ENCODE peak calls at places on chromosomes 11 and 22, in five cellular contexts. C is Caco-2, Q is bronchial epithelial cell, S is HCT116, U is kidney. T is an unnamed sample.

GRCh38 chr22:28171135-28171534 is 252.1 kb upstream of the PITPNB start:
- DNase-seq in S (no peak), U (no peak), Q (no peak), C (no peak), T (no peak)

GRCh38 chr11:128283445-128283844 is 303.9 kb downstream of the ETS1 start:
- DNase-seq in Q (no peak), U (no peak), S (no peak), C (no peak), T (no peak)

GRCh38 chr11:35418847-35419712 is at the start of gene SLC1A2:
- DNase-seq in C (no peak), S (no peak), U (no peak), Q (no peak), T (no peak)

GRCh38 chr11:69994810-69995209 is 83.3 kb upstream of the ANO1 start:
- DNase-seq in C (no peak), U (no peak), Q (no peak), S (no peak), T (no peak)

GRCh38 chr11:35066029-35066428 is 72.9 kb upstream of the CD44 start:
- DNase-seq in Q (no peak), C (no peak), U (no peak), S (no peak), T (no peak)

GRCh38 chr11:106131998-106132397 is 54.5 kb downstream of the AASDHPPT start:
- DNase-seq in Q (no peak), U (no peak), S (no peak), C (no peak), T (no peak)

GRCh38 chr11:26048271-26048670 is 283.7 kb upstream of the ANO3 start:
- DNase-seq in S (no peak), Q (no peak), U (no peak), C (no peak), T (no peak)

GRCh38 chr22:42437488-42438292 is 5.5 kb upstream of the NFAM1 start:
- DNase-seq in S (peak; percentile 51), Q (no peak), U (peak; percentile 96), C (peak; percentile 76), T (peak; percentile 40)

GRCh38 chr22:35191412-35191811 is 65.9 kb upstream of the HMGXB4 start:
- DNase-seq in U (no peak), S (peak; percentile 12), Q (peak; percentile 38), C (no peak), T (no peak)

GRCh38 chr22:31125521-31126117 is 2.9 kb downstream of the INPP5J start:
- DNase-seq in S (no peak), U (no peak), Q (no peak), C (no peak), T (no peak)

GRCh38 chr11:70730411-70730810 is 332.1 kb downstream of the CTTN start:
- DNase-seq in C (no peak), Q (no peak), U (peak; percentile 50), S (no peak), T (no peak)

DNA sequence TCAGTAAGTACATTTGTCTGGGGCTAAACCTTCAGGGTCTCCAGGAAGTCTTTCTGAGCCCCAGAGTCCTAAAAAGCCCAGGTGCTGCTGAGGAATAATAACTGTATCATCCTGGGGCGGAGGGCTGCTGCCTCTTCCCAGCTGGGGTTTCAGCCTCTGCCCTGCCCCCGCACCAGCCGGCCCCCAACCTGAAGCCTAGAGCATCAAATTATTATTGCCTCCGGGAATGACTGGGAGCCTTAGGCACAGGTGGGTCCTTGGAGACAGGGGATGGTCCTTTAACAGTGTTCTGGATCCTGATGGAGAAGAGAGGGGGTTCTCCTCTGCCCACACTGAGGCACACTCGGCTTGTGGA is 64.4 kb downstream of the BCR start:
- DNase-seq in U (no peak), C (no peak), Q (no peak), S (no peak), T (no peak)
- H3K4me3 ChIP-seq in U (no peak overlapping the region), C (no peak overlapping the region), Q (no peak overlapping the region), S (no peak overlapping the region), T (no peak overlapping the region)

GRCh38 chr11:115134886-115135285 is 369.3 kb downstream of the CADM1 start:
- DNase-seq in U (peak; percentile 25), Q (no peak), C (no peak), S (no peak), T (no peak)
- H3K4me3 ChIP-seq in U (no peak overlapping the region), Q (no peak overlapping the region), C (no peak overlapping the region), S (no peak overlapping the region), T (no peak overlapping the region)

GRCh38 chr11:33532257-33532656 is 168.4 kb downstream of the C11orf91 start:
- DNase-seq in U (no peak), S (no peak), Q (no peak), C (no peak), T (no peak)
- H3K4me3 ChIP-seq in U (no peak overlapping the region), S (no peak overlapping the region), Q (no peak overlapping the region), C (no peak overlapping the region), T (no peak overlapping the region)

DNA sequence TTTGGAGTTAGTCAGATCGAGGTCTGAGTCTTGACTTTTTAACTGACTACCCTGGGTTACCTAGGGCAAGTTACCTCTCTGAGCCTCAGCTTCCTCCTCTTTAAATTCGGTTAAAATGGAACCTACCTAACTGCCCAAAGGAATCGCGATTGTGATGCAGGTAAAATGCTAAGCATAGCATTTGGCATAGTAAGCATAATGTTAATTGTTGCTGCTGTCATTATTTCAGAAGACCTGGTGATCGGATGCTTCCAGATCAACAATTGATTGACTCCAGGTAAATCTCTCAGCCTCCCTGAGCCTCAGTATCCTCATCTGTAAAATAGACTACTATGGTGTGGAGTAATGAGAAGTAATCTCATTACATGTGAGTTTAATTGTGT is 550 bp upstream of the SLC43A1 start:
- DNase-seq in Q (no peak), S (no peak), U (no peak), C (no peak), T (no peak)
- H3K4me3 ChIP-seq in Q (peak overlapping the region; percentile 45), S (peak overlapping the region; percentile 73), U (peak overlapping the region; percentile 77), C (peak overlapping the region; percentile 79), T (peak overlapping the region; percentile 77)

GRCh38 chr22:39098576-39098975 is 1.5 kb downstream of the APOBEC3H start:
- DNase-seq in C (no peak), U (no peak), S (no peak), Q (no peak), T (no peak)
- H3K4me3 ChIP-seq in C (no peak overlapping the region), U (no peak overlapping the region), S (no peak overlapping the region), Q (no peak overlapping the region), T (no peak overlapping the region)

GRCh38 chr11:121583825-121584224 is 131.1 kb upstream of the SORL1-AS1 start:
- DNase-seq in Q (no peak), S (no peak), U (no peak), C (no peak), T (no peak)
- H3K4me3 ChIP-seq in Q (no peak overlapping the region), S (no peak overlapping the region), U (no peak overlapping the region), C (no peak overlapping the region), T (no peak overlapping the region)